ENCODE peak calls at places on chromosomes 6 and 20, in seven cellular contexts. N is A549, W is GM12878, E is HepG2, A is right lobe of liver, L is upper lobe of left lung, Z is HCT116. P is an unnamed sample.

GRCh38 chr20:49161428-49162152 is 26.5 kb downstream of the STAU1 start:
- ATAC-seq in E (peak; percentile 84), L (no peak), Z (no peak), W (peak; percentile 59), N (no peak), A (no peak), P (no peak)

GRCh38 chr20:25058797-25059486 is 1.0 kb upstream of the ACSS1 start:
- ATAC-seq in W (no peak), A (no peak), L (no peak), N (peak; percentile 53), E (peak; percentile 55), Z (no peak), P (peak; percentile 24)

GRCh38 chr20:57381596-57382503 is 9.3 kb upstream of the RBM38 start:
- ATAC-seq in W (peak; percentile 92), A (peak; percentile 94), E (peak; percentile 70), L (peak; percentile 83), Z (peak; percentile 85), N (peak; percentile 85), P (peak; percentile 60)

GRCh38 chr6:161186173-161186769 is 87.6 kb downstream of the AGPAT4 start:
- ATAC-seq in A (peak; percentile 55), E (no peak), Z (peak; percentile 65), N (peak; percentile 85), L (peak; percentile 67), W (no peak), P (peak; percentile 25)

GRCh38 chr6:165963750-165964149 is 203.9 kb downstream of the TBXT start:
- ATAC-seq in E (no peak), Z (no peak), W (no peak), A (no peak), L (no peak), N (peak; percentile 3), P (no peak)

GRCh38 chr20:54773643-54774000 is 298.2 kb downstream of the DOK5 start:
- ATAC-seq in L (no peak), N (no peak), Z (no peak), A (no peak), E (no peak), W (no peak), P (no peak)

GRCh38 chr6:154367839-154368695 is 11.5 kb upstream of the IPCEF1 start:
- ATAC-seq in L (no peak), W (no peak), A (peak; percentile 88), Z (peak; percentile 52), N (no peak), E (peak; percentile 25), P (no peak)

GRCh38 chr6:5681480-5681879 is 325.2 kb downstream of the NRN1 start:
- ATAC-seq in W (peak; percentile 65), E (no peak), L (no peak), Z (no peak), N (no peak), A (peak; percentile 32), P (no peak)

GRCh38 chr20:58652606-58653303 is 1.7 kb downstream of the STX16 start:
- ATAC-seq in N (no peak), A (no peak), Z (no peak), E (no peak), W (peak; percentile 20), L (no peak), P (no peak)

GRCh38 chr6:132790450-132790849 is 8.0 kb downstream of the SLC18B1 start:
- ATAC-seq in Z (no peak), N (no peak), E (no peak), A (peak; percentile 76), W (no peak), L (no peak), P (no peak)

GRCh38 chr6:34414999-34415858 is 10.6 kb downstream of the RPS10 start:
- ATAC-seq in E (peak; percentile 87), L (peak; percentile 88), A (peak; percentile 97), W (peak; percentile 85), N (peak; percentile 81), Z (peak; percentile 65), P (peak; percentile 91)

GRCh38 chr6:72260489-72260888 is 361.4 kb upstream of the KCNQ5 start:
- ATAC-seq in W (no peak), L (no peak), N (no peak), A (no peak), Z (no peak), E (no peak), P (no peak)

GRCh38 chr6:119584088-119584487 is 234.5 kb upstream of the MAN1A1 start:
- ATAC-seq in N (no peak), E (no peak), L (no peak), A (no peak), Z (no peak), W (no peak), P (no peak)

GRCh38 chr6:138309695-138310094 is 68.0 kb upstream of the SMIM28 start:
- ATAC-seq in A (no peak), Z (no peak), W (no peak), E (no peak), L (no peak), N (no peak), P (no peak)

GRCh38 chr6:117531346-117531745 is 48.9 kb downstream of the DCBLD1 start:
- ATAC-seq in W (no peak), Z (no peak), A (no peak), E (no peak), N (no peak), L (no peak), P (no peak)

GRCh38 chr6:27777614-27778355 is 134.4 kb downstream of the OR2B2 start:
- ATAC-seq in A (no peak), L (no peak), W (no peak), E (no peak), Z (peak; percentile 50), N (peak; percentile 54), P (no peak)

GRCh38 chr6:17585766-17586502 is 14.2 kb upstream of the FAM8A1 start:
- ATAC-seq in W (peak; percentile 68), E (peak; percentile 83), N (peak; percentile 75), L (peak; percentile 80), A (peak; percentile 60), Z (peak; percentile 74), P (no peak)

GRCh38 chr20:24663496-24663895 is 194.1 kb downstream of the SYNDIG1 start:
- ATAC-seq in N (no peak), L (no peak), Z (no peak), A (no peak), E (no peak), W (no peak), P (no peak)

GRCh38 chr6:89284081-89284480 is 31.0 kb downstream of the GABRR2 start:
- ATAC-seq in N (no peak), L (no peak), W (no peak), E (no peak), Z (no peak), A (no peak), P (no peak)

GRCh38 chr6:5403619-5404018 is 142.3 kb downstream of the FARS2 start:
- ATAC-seq in A (no peak), L (no peak), E (no peak), Z (no peak), W (no peak), N (no peak), P (no peak)

GRCh38 chr20:62876826-62877728 is 15.5 kb upstream of the TCFL5 start:
- ATAC-seq in L (peak; percentile 76), E (peak; percentile 12), W (peak; percentile 20), N (peak; percentile 1), Z (no peak), A (peak; percentile 12), P (peak; percentile 89)

GRCh38 chr6:125855783-125856182 is 65.0 kb downstream of the NCOA7 start:
- ATAC-seq in L (no peak), E (no peak), Z (no peak), A (no peak), N (no peak), W (no peak), P (no peak)

GRCh38 chr6:35485402-35485877 is 11.4 kb downstream of the TEAD3 start:
- ATAC-seq in L (peak; percentile 86), E (peak; percentile 5), A (no peak), W (no peak), Z (peak; percentile 79), N (peak; percentile 54), P (peak; percentile 38)
- TF ChIP-seq POLR2A in L (no peak), E (no peak), A (no peak), W (no peak), Z (no peak), N (no peak), P (no peak)

DNA sequence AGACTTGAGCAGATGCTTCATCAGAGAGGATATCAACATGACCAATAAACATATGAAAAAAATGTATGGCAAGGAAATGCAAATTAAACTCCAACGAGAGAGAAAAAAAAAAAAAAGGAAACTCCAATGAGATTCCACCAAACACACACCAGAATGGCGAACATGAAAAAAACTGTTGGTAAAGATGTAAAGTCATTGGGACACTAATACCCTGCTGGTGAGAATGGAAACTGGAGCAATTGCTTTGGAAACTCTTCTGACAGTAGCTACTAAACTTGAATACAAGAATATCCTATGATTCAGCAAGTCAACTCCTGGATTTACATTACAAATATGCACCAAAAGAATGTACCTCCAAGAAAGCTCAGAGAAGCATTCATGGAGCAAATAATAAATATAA is 260.7 kb upstream of the ECI2 start:
- ATAC-seq in N (no peak), L (no peak), A (no peak), W (no peak), Z (no peak), E (no peak), P (no peak)
- TF ChIP-seq CTCF in N (no peak), L (no peak), A (no peak), W (no peak), Z (peak; percentile 12), E (no peak), P (no peak)

GRCh38 chr6:108559884-108560462 is 744 bp upstream of the FOXO3 start:
- ATAC-seq in L (no peak), N (peak; percentile 16), Z (peak; percentile 2), A (peak; percentile 2), E (peak; percentile 3), W (peak; percentile 2), P (peak; percentile 1)
- TF ChIP-seq POLR2A in L (peak; percentile 84), N (no peak), Z (no peak), A (no peak), E (no peak), W (no peak), P (no peak)

GRCh38 chr6:31086788-31087440 is 25.5 kb downstream of the C6orf15 start:
- ATAC-seq in Z (no peak), L (no peak), E (no peak), W (no peak), A (no peak), N (peak; percentile 34), P (no peak)

GRCh38 chr6:31081872-31082271 is 30.5 kb downstream of the C6orf15 start:
- ATAC-seq in W (no peak), L (no peak), A (no peak), E (no peak), Z (no peak), N (no peak), P (no peak)

GRCh38 chr6:31079656-31080261 is 32.6 kb downstream of the C6orf15 start:
- ATAC-seq in W (peak; percentile 87), A (peak; percentile 86), E (peak; percentile 88), N (peak; percentile 91), L (peak; percentile 72), Z (peak; percentile 78), P (peak; percentile 74)

GRCh38 chr6:31087494-31088089 is 24.8 kb downstream of the C6orf15 start:
- ATAC-seq in A (peak; percentile 100), N (peak; percentile 98), W (peak; percentile 98), L (peak; percentile 90), E (peak; percentile 95), Z (peak; percentile 88), P (peak; percentile 94)

DNA sequence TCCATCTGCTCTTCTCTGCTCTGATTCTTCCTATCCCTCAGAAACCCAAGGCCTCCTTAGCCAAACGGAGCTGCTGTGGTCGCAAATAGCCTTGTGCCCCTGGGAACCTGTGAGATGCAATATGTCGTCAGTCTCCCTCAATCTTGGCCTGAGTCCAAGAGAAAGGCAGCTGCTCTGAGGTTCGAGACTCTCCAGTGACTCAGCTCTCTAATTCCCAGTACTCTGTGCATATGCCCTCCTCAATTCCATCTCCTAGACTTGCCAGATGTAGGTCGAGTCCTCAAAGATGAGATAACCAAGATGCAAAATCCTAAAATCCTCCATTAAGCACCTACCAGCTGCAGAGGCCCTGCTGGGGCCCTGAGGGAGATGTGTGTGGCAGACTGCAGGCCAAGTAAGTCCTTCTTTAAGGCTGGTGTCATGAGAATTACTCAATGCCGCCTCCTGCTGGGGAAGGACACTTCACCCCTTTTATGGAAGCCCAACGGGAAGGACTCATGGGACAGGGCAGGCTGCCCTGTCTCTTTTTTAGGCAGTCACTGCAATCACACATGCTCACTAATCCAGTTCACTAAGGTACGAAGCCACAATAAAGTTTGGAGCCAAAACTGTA is 28.5 kb downstream of the C6orf15 start:
- ATAC-seq in N (peak; percentile 64), E (peak; percentile 56), Z (peak; percentile 73), A (peak; percentile 23), L (no peak), W (peak; percentile 76), P (no peak)
- TF ChIP-seq CTCF in N (peak; percentile 34), E (peak; percentile 59), Z (peak; percentile 57), A (no peak), L (no peak), W (peak; percentile 53), P (no peak)

P was measured in gastroesophageal sphincter.